ENCODE peak calls at places on chromosomes 13 and 19, in seven cellular contexts. O is AG04450, D is AG09319, K is NCI-H1436, H is WERI-Rb-1, C is fibroblast of pulmonary artery, J is tibial nerve. L is an unnamed sample.

GRCh38 chr13:21668665-21669599 is 1.9 kb upstream of the FGF9 start:
- DNase-seq in O (no peak), D (no peak), K (peak; percentile 14), H (no peak), C (peak; percentile 21), J (no peak), L (no peak)

GRCh38 chr13:49304763-49305695 is 57.3 kb downstream of the CDADC1 start:
- DNase-seq in O (no peak), D (no peak), K (no peak), H (no peak), C (no peak), J (no peak), L (no peak)

GRCh38 chr19:2171349-2172145 is 7.8 kb downstream of the DOT1L start:
- DNase-seq in O (no peak), D (no peak), K (peak; percentile 49), H (peak; percentile 53), C (peak; percentile 54), J (no peak), L (no peak)

GRCh38 chr13:62357887-62358645 is 942.4 kb upstream of the PCDH20 start:
- DNase-seq in O (peak; percentile 48), D (peak; percentile 2), K (no peak), H (peak; percentile 32), C (peak; percentile 63), J (no peak), L (no peak)

GRCh38 chr13:113607056-113607455 is 22.5 kb downstream of the TFDP1 start:
- DNase-seq in O (no peak), D (no peak), K (no peak), H (no peak), C (no peak), J (no peak), L (no peak)

GRCh38 chr13:76647550-76647949 is 238.7 kb downstream of the KCTD12 start:
- DNase-seq in O (no peak), D (peak; percentile 18), K (no peak), H (no peak), C (no peak), J (no peak), L (no peak)

GRCh38 chr13:27967736-27968315 is 1.3 kb downstream of the CDX2 start:
- DNase-seq in O (no peak), D (no peak), K (no peak), H (no peak), C (no peak), J (no peak), L (no peak)

GRCh38 chr19:4051175-4052101 is 15.3 kb downstream of the ZBTB7A start:
- DNase-seq in O (no peak), D (no peak), K (no peak), H (no peak), C (no peak), J (no peak), L (no peak)

GRCh38 chr19:1483067-1483978 is 4.3 kb upstream of the C19orf25 start:
- DNase-seq in O (no peak), D (no peak), K (no peak), H (no peak), C (no peak), J (no peak), L (no peak)

GRCh38 chr19:12526542-12526941 is 24.7 kb downstream of the ZNF564 start:
- DNase-seq in O (no peak), D (no peak), K (no peak), H (no peak), C (no peak), J (no peak), L (no peak)

GRCh38 chr19:41441321-41441945 is 1.5 kb upstream of the ERICH4 start:
- DNase-seq in O (no peak), D (no peak), K (no peak), H (no peak), C (no peak), J (no peak), L (no peak)

GRCh38 chr13:59671853-59672252 is 491.9 kb downstream of the DIAPH3 start:
- DNase-seq in O (no peak), D (no peak), K (no peak), H (no peak), C (peak; percentile 16), J (no peak), L (no peak)

GRCh38 chr13:112658807-112659206 is 31.0 kb upstream of the ATP11A start:
- DNase-seq in O (no peak), D (no peak), K (no peak), H (no peak), C (no peak), J (no peak), L (no peak)

GRCh38 chr13:48162182-48162581 is 67.3 kb upstream of the MED4 start:
- DNase-seq in O (no peak), D (no peak), K (no peak), H (no peak), C (no peak), J (no peak), L (no peak)

GRCh38 chr19:13255719-13256059 is 105.5 kb downstream of the IER2 start:
- DNase-seq in O (no peak), D (no peak), K (no peak), H (no peak), C (no peak), J (no peak), L (no peak)

GRCh38 chr13:25872871-25873607 is 178.8 kb downstream of the SHISA2 start:
- DNase-seq in O (no peak), D (no peak), K (no peak), H (no peak), C (peak; percentile 26), J (no peak), L (no peak)

GRCh38 chr13:86882107-86882506 is 789.1 kb upstream of the SLITRK5 start:
- DNase-seq in O (no peak), D (no peak), K (no peak), H (no peak), C (no peak), J (no peak), L (no peak)

GRCh38 chr19:8321760-8322637 is 703 bp downstream of the RPS28 start:
- DNase-seq in O (no peak), D (no peak), K (no peak), H (no peak), C (no peak), J (no peak), L (no peak)

GRCh38 chr19:8132858-8133458 is 16.4 kb downstream of the FBN3 start:
- DNase-seq in O (no peak), D (no peak), K (no peak), H (no peak), C (no peak), J (no peak), L (no peak)

GRCh38 chr13:73039201-73040108 is 19.4 kb upstream of the KLF5 start:
- DNase-seq in O (no peak), D (no peak), K (no peak), H (no peak), C (no peak), J (no peak), L (no peak)

GRCh38 chr19:48751835-48752510 is 468 bp downstream of the FUT1 start:
- DNase-seq in O (no peak), D (no peak), K (no peak), H (no peak), C (no peak), J (no peak), L (no peak)

GRCh38 chr13:113599396-113599795 is 14.8 kb downstream of the TFDP1 start:
- DNase-seq in O (no peak), D (no peak), K (no peak), H (no peak), C (no peak), J (no peak), L (no peak)

GRCh38 chr19:55483681-55484361 is 1.2 kb upstream of the NAT14 start:
- DNase-seq in O (no peak), D (no peak), K (no peak), H (no peak), C (no peak), J (no peak), L (no peak)

GRCh38 chr13:43676320-43676719 is 110.5 kb downstream of the ENOX1 start:
- DNase-seq in O (no peak), D (no peak), K (no peak), H (no peak), C (no peak), J (no peak), L (no peak)

GRCh38 chr19:1833540-1833939 is 14.7 kb downstream of the REXO1 start:
- DNase-seq in O (no peak), D (no peak), K (no peak), H (no peak), C (no peak), J (no peak), L (no peak)

GRCh38 chr19:13098291-13099072 is 4.2 kb downstream of the LYL1 start:
- DNase-seq in O (no peak), D (no peak), K (no peak), H (no peak), C (peak; percentile 40), J (no peak), L (no peak)

GRCh38 chr19:33775731-33776487 is 20.8 kb upstream of the KCTD15 start:
- DNase-seq in O (no peak), D (no peak), K (no peak), H (no peak), C (no peak), J (no peak), L (no peak)